ENCODE peak calls at places on chromosomes 16 and 17, in five cellular contexts. W is AG04450; R is heart left ventricle; J is HFF-Myc; Q is CD8-positive, alpha-beta memory T cell. L is an unnamed sample.

GRCh38 chr16:15542261-15542660 is 100.7 kb downstream of the MARF1 start:
- DNase-seq in W (no peak), Q (no peak), J (no peak), R (no peak), L (no peak)

GRCh38 chr17:800446-801242 is 18.5 kb downstream of the MRM3 start:
- DNase-seq in W (no peak), R (no peak), J (no peak), Q (no peak), L (no peak)

GRCh38 chr16:56298948-56299602 is 107.8 kb downstream of the GNAO1 start:
- DNase-seq in W (no peak), J (no peak), R (peak; percentile 33), Q (no peak), L (no peak)

GRCh38 chr17:31824771-31825360 is 34.2 kb downstream of the COPRS start:
- DNase-seq in J (peak; percentile 76), W (no peak), R (no peak), Q (no peak), L (peak; percentile 81)

GRCh38 chr16:72532896-72533295 is 360.9 kb upstream of the PMFBP1 start:
- DNase-seq in Q (no peak), R (no peak), J (no peak), W (no peak), L (no peak)

GRCh38 chr17:76534831-76535732 is 2.4 kb downstream of the CYGB start:
- DNase-seq in R (no peak), W (no peak), J (no peak), Q (no peak), L (peak; percentile 55)

GRCh38 chr16:4113358-4114256 is 2.6 kb downstream of the ADCY9 start:
- DNase-seq in J (no peak), W (no peak), Q (no peak), R (no peak), L (no peak)

GRCh38 chr16:27322858-27323780 is 9.3 kb downstream of the IL4R start:
- DNase-seq in R (no peak), J (no peak), W (no peak), Q (no peak), L (no peak)

GRCh38 chr17:40121191-40121885 is 433 bp upstream of the MSL1 start:
- DNase-seq in J (no peak), R (no peak), W (no peak), Q (no peak), L (peak; percentile 61)

GRCh38 chr16:14668556-14669223 is 25.4 kb downstream of the PLA2G10 start:
- DNase-seq in W (no peak), Q (no peak), J (no peak), R (no peak), L (no peak)

GRCh38 chr16:85898521-85899442 is at the start of gene IRF8:
- DNase-seq in Q (peak; percentile 58), R (peak; percentile 82), J (no peak), W (no peak), L (peak; percentile 46)

GRCh38 chr17:35097776-35098175 is 21.9 kb downstream of the RAD51D start:
- DNase-seq in Q (no peak), J (no peak), R (no peak), W (no peak), L (no peak)

GRCh38 chr17:83109793-83110645 is 30.6 kb downstream of the METRNL start:
- DNase-seq in Q (no peak), W (peak; percentile 88), J (peak; percentile 83), R (peak; percentile 85), L (peak; percentile 99)

GRCh38 chr17:60043846-60044245 is 34.9 kb downstream of the HEATR6 start:
- DNase-seq in W (no peak), Q (no peak), R (no peak), J (no peak), L (no peak)

GRCh38 chr17:55540414-55541091 is 29.3 kb upstream of the SMIM36 start:
- DNase-seq in Q (no peak), R (no peak), W (no peak), J (peak; percentile 29), L (peak; percentile 9)

GRCh38 chr16:3152273-3153076 is 17.6 kb downstream of the ZNF213 start:
- DNase-seq in Q (peak; percentile 54), J (peak; percentile 88), W (peak; percentile 78), R (peak; percentile 87), L (peak; percentile 90)

GRCh38 chr16:82657786-82658185 is 31.0 kb downstream of the CDH13 start:
- DNase-seq in W (no peak), R (no peak), J (no peak), Q (no peak), L (no peak)

GRCh38 chr17:41648411-41649195 is 24.2 kb upstream of the KRT17 start:
- DNase-seq in Q (peak; percentile 81), W (peak; percentile 61), R (peak; percentile 83), J (no peak), L (peak; percentile 83)

GRCh38 chr16:23959069-23959800 is 123.5 kb downstream of the PRKCB start:
- DNase-seq in Q (no peak), W (no peak), R (no peak), J (no peak), L (no peak)

GRCh38 chr17:75506134-75506533 is 9.2 kb downstream of the CASKIN2 start:
- DNase-seq in R (no peak), J (no peak), Q (no peak), W (no peak), L (no peak)

GRCh38 chr16:53913082-53913870 is 209.3 kb downstream of the FTO start:
- DNase-seq in R (peak; percentile 45), W (peak; percentile 75), Q (no peak), J (peak; percentile 16), L (peak; percentile 89)

GRCh38 chr16:22948603-22949368 is 134.8 kb downstream of the HS3ST2 start:
- DNase-seq in J (peak; percentile 56), Q (peak; percentile 3), R (peak; percentile 58), W (peak; percentile 2), L (peak; percentile 33)

GRCh38 chr16:30358990-30359870 is 4.1 kb upstream of the CD2BP2 start:
- DNase-seq in Q (no peak), J (no peak), W (no peak), R (no peak), L (no peak)

GRCh38 chr16:30359871-30360170 is 4.7 kb upstream of the CD2BP2 start:
- DNase-seq in J (no peak), Q (no peak), W (no peak), R (no peak), L (no peak)

GRCh38 chr16:30357715-30358576 is 2.8 kb upstream of the CD2BP2 start:
- DNase-seq in R (no peak), Q (no peak), J (no peak), W (no peak), L (no peak)

GRCh38 chr16:30358577-30358936 is 3.4 kb upstream of the CD2BP2 start:
- DNase-seq in J (no peak), W (no peak), R (no peak), Q (no peak), L (no peak)

DNA sequence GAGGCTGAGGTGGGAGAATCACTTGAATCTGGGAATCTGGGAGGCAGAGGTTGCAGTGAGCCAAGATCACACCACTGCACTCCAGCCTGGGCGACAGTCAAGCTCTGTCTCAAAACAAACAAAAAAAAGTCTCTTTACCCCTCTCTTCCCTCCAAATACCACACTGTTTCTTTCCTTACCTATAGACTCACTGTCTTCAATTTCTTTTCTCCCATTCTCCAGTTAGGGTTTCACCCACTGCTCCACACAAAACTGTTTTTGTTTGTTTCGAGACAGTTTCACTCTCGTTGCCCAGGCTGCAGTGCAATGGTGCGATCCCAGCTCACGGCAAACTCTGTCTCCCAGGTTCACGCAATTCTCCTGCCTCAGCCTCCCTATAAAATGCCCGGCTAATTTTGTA is 6.1 kb upstream of the CD2BP2 start:
- DNase-seq in W (no peak), J (no peak), Q (no peak), R (no peak), L (no peak)
- H3K4me3 ChIP-seq in W (no peak overlapping the region), J (no peak overlapping the region), Q (no peak overlapping the region), R (no peak overlapping the region), L (no peak overlapping the region)

GRCh38 chr17:53499277-53499676 is 323.4 kb upstream of the KIF2B start:
- DNase-seq in J (no peak), R (no peak), W (no peak), Q (no peak), L (no peak)
- H3K4me3 ChIP-seq in J (no peak overlapping the region), R (no peak overlapping the region), W (no peak overlapping the region), Q (no peak overlapping the region), L (no peak overlapping the region)

GRCh38 chr16:20875358-20875656 is 24.9 kb downstream of the DCUN1D3 start:
- DNase-seq in W (no peak), R (no peak), J (no peak), Q (no peak), L (no peak)

GRCh38 chr16:20880867-20881866 is 19.0 kb downstream of the DCUN1D3 start:
- DNase-seq in Q (no peak), R (no peak), W (no peak), J (no peak), L (no peak)

GRCh38 chr16:20883554-20884239 is 16.5 kb downstream of the DCUN1D3 start:
- DNase-seq in W (no peak), Q (no peak), J (no peak), R (no peak), L (peak; percentile 82)

GRCh38 chr16:20878682-20879147 is 21.4 kb downstream of the DCUN1D3 start:
- DNase-seq in Q (no peak), R (no peak), J (no peak), W (no peak), L (no peak)

DNA sequence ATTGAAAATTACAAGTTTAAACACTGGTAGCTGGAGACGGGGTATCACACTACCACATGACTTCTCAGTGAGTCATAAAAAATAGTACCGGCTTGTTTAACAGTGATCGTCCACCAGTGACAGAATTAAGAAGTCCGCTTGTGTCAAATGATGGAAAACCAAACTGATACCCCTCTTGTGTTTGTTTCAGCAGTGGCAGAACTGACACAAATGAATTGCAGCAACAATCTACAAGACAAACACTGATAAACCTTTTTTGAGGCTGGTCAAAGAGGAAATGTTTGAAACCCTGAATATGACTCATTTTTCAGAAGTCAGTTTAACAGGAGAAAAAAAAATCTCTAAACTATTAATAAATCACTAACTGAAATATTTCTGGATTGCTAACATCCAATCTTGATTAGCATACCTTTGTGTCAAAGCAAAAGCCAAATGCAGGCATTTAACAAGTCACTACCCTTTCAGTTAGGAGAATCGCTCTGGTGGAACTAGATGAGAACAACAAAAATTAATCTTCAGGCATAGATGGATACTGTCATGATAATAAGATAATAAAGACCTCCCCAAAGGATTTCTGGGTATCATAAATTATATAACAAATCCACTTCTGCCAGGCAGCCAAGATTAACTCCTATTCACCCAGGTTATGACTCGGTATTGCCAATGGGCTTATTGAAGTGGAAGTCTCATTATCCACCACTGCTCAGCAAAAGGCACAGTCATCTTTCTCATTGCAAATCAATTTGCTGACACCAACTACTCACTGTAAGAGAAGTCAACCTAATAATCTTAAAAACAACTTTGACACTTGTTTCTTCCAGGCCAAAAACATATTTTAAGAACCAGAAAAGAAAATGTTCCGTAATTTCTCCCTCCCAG is 20.7 kb downstream of the DCUN1D3 start:
- DNase-seq in R (no peak), W (no peak), Q (no peak), J (no peak), L (peak; percentile 59)
- H3K4me3 ChIP-seq in R (no peak overlapping the region), W (peak overlapping the region; percentile 21), Q (no peak overlapping the region), J (peak overlapping the region; percentile 1), L (no peak overlapping the region)

GRCh38 chr17:49578963-49579500 is 3.4 kb downstream of the NXPH3 start:
- DNase-seq in Q (no peak), W (no peak), R (no peak), J (no peak), L (no peak)

GRCh38 chr17:49577978-49578893 is 2.6 kb downstream of the NXPH3 start:
- DNase-seq in W (no peak), J (no peak), R (no peak), Q (no peak), L (no peak)

GRCh38 chr17:49576121-49576905 is 642 bp downstream of the NXPH3 start:
- DNase-seq in J (no peak), R (peak; percentile 59), W (no peak), Q (no peak), L (peak; percentile 51)

GRCh38 chr17:49576906-49577650 is 1.4 kb downstream of the NXPH3 start:
- DNase-seq in Q (no peak), J (no peak), W (no peak), R (no peak), L (no peak)

GRCh38 chr17:49577651-49577935 is 1.9 kb downstream of the NXPH3 start:
- DNase-seq in J (no peak), Q (no peak), W (no peak), R (no peak), L (no peak)
- H3K4me3 ChIP-seq in J (no peak overlapping the region), Q (no peak overlapping the region), W (no peak overlapping the region), R (peak overlapping the region; percentile 68), L (no peak overlapping the region)

L was measured in fibroblast of villous mesenchyme.